ENCODE peak calls at places on chromosomes 11 and 22, in eight cellular contexts. One of them, this sample, is unnamed.

GRCh38 chr11:8720868-8721739 is 38.5 kb downstream of the RPL27A start:
- DNase-seq in PC-9: peak; percentile 88
- DNase-seq in OCI-LY7: no peak
- DNase-seq in GM12865: no peak
- DNase-seq in A549: no peak
- DNase-seq in CD8-positive, alpha-beta T cell: no peak
- DNase-seq in uterus: no peak
- DNase-seq in fibroblast of mammary gland: no peak
- DNase-seq in this sample: no peak

GRCh38 chr22:49845666-49846459 is 7.8 kb upstream of the ZBED4 start:
- DNase-seq in fibroblast of mammary gland: no peak
- DNase-seq in PC-9: no peak
- DNase-seq in OCI-LY7: no peak
- DNase-seq in uterus: no peak
- DNase-seq in GM12865: no peak
- DNase-seq in CD8-positive, alpha-beta T cell: no peak
- DNase-seq in A549: no peak
- DNase-seq in this sample: no peak

GRCh38 chr11:20020198-20020597 is 140.1 kb downstream of the DBX1 start:
- DNase-seq in fibroblast of mammary gland: no peak
- DNase-seq in CD8-positive, alpha-beta T cell: no peak
- DNase-seq in PC-9: no peak
- DNase-seq in OCI-LY7: no peak
- DNase-seq in A549: no peak
- DNase-seq in GM12865: no peak
- DNase-seq in uterus: no peak
- DNase-seq in this sample: no peak

GRCh38 chr11:122628691-122629555 is 26.6 kb upstream of the UBASH3B start:
- DNase-seq in A549: peak; percentile 74
- DNase-seq in PC-9: peak; percentile 53
- DNase-seq in OCI-LY7: peak; percentile 85
- DNase-seq in uterus: peak; percentile 34
- DNase-seq in GM12865: peak; percentile 58
- DNase-seq in fibroblast of mammary gland: peak; percentile 69
- DNase-seq in CD8-positive, alpha-beta T cell: peak; percentile 81
- DNase-seq in this sample: no peak

GRCh38 chr11:64916040-64916847 is 765 bp downstream of the ATG2A start:
- DNase-seq in PC-9: peak; percentile 72
- DNase-seq in uterus: peak; percentile 60
- DNase-seq in GM12865: peak; percentile 73
- DNase-seq in CD8-positive, alpha-beta T cell: no peak
- DNase-seq in fibroblast of mammary gland: peak; percentile 74
- DNase-seq in A549: peak; percentile 65
- DNase-seq in OCI-LY7: peak; percentile 48
- DNase-seq in this sample: no peak

GRCh38 chr11:76846441-76846840 is 14.3 kb upstream of the ACER3 start:
- DNase-seq in GM12865: no peak
- DNase-seq in CD8-positive, alpha-beta T cell: no peak
- DNase-seq in uterus: no peak
- DNase-seq in fibroblast of mammary gland: no peak
- DNase-seq in OCI-LY7: no peak
- DNase-seq in A549: no peak
- DNase-seq in PC-9: no peak
- DNase-seq in this sample: no peak

GRCh38 chr11:63944987-63945386 is 6.2 kb downstream of the NAA40 start:
- DNase-seq in CD8-positive, alpha-beta T cell: no peak
- DNase-seq in PC-9: no peak
- DNase-seq in uterus: peak; percentile 26
- DNase-seq in GM12865: no peak
- DNase-seq in OCI-LY7: no peak
- DNase-seq in A549: no peak
- DNase-seq in fibroblast of mammary gland: peak; percentile 43
- DNase-seq in this sample: no peak

GRCh38 chr11:65316979-65317786 is 2.5 kb downstream of the CDC42EP2 start:
- DNase-seq in A549: no peak
- DNase-seq in PC-9: peak; percentile 88
- DNase-seq in OCI-LY7: no peak
- DNase-seq in uterus: peak; percentile 87
- DNase-seq in fibroblast of mammary gland: peak; percentile 84
- DNase-seq in CD8-positive, alpha-beta T cell: no peak
- DNase-seq in GM12865: no peak
- DNase-seq in this sample: no peak

GRCh38 chr11:61195016-61195695 is 8.2 kb upstream of the PGA3 start:
- DNase-seq in CD8-positive, alpha-beta T cell: no peak
- DNase-seq in OCI-LY7: no peak
- DNase-seq in fibroblast of mammary gland: no peak
- DNase-seq in GM12865: no peak
- DNase-seq in uterus: no peak
- DNase-seq in PC-9: no peak
- DNase-seq in A549: no peak
- DNase-seq in this sample: no peak

GRCh38 chr22:39558254-39558727 is 12.3 kb upstream of the CACNA1I start:
- DNase-seq in uterus: no peak
- DNase-seq in fibroblast of mammary gland: no peak
- DNase-seq in GM12865: no peak
- DNase-seq in PC-9: no peak
- DNase-seq in A549: no peak
- DNase-seq in CD8-positive, alpha-beta T cell: no peak
- DNase-seq in OCI-LY7: no peak
- DNase-seq in this sample: no peak

GRCh38 chr11:88402192-88402715 is 64.7 kb upstream of the CTSC start:
- DNase-seq in PC-9: peak; percentile 98
- DNase-seq in uterus: no peak
- DNase-seq in A549: peak; percentile 9
- DNase-seq in GM12865: peak; percentile 45
- DNase-seq in OCI-LY7: no peak
- DNase-seq in CD8-positive, alpha-beta T cell: no peak
- DNase-seq in fibroblast of mammary gland: peak; percentile 91
- DNase-seq in this sample: no peak

DNA sequence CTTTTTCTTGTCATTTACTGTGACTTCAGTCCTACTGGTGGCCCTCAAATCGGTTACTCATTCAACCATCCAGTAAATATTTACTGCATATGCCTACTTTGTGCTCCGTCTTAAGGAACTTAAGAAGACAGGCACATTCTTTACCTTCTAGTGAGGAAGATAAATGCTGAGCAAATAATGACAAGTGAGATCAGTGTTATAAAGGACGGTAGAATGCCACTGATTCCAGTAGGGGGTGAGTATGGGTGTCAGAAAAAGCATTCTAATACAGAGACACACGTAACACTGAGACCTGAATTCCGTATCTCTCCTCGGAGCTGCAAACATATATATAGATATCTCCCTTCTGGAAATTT is 1.6 kb downstream of the ANKRD42 start:
- DNase-seq in CD8-positive, alpha-beta T cell: no peak
- DNase-seq in OCI-LY7: no peak
- DNase-seq in A549: peak; percentile 28
- DNase-seq in uterus: no peak
- DNase-seq in fibroblast of mammary gland: no peak
- DNase-seq in GM12865: no peak
- DNase-seq in PC-9: no peak
- DNase-seq in this sample: no peak
- H3K4me3 ChIP-seq in CD8-positive, alpha-beta T cell: peak overlapping the region; percentile 70
- H3K4me3 ChIP-seq in OCI-LY7: peak overlapping the region; percentile 80
- H3K4me3 ChIP-seq in A549: peak overlapping the region; percentile 73
- H3K4me3 ChIP-seq in uterus: no peak overlapping the region
- H3K4me3 ChIP-seq in fibroblast of mammary gland: peak overlapping the region; percentile 81
- H3K4me3 ChIP-seq in GM12865: peak overlapping the region; percentile 70
- H3K4me3 ChIP-seq in PC-9: peak overlapping the region; percentile 72
- H3K4me3 ChIP-seq in this sample: peak overlapping the region; percentile 62

GRCh38 chr11:46294365-46295309 is 17.2 kb downstream of the CREB3L1 start:
- DNase-seq in fibroblast of mammary gland: peak; percentile 91
- DNase-seq in PC-9: peak; percentile 78
- DNase-seq in OCI-LY7: no peak
- DNase-seq in A549: no peak
- DNase-seq in GM12865: no peak
- DNase-seq in CD8-positive, alpha-beta T cell: no peak
- DNase-seq in uterus: peak; percentile 59
- DNase-seq in this sample: no peak
- TF ChIP-seq CTCF in fibroblast of mammary gland: no peak
- TF ChIP-seq CTCF in PC-9: no peak
- TF ChIP-seq CTCF in OCI-LY7: no peak
- TF ChIP-seq CTCF in A549: no peak
- TF ChIP-seq CTCF in GM12865: no peak
- TF ChIP-seq CTCF in CD8-positive, alpha-beta T cell: no peak
- TF ChIP-seq CTCF in uterus: no peak
- TF ChIP-seq CTCF in this sample: no peak

DNA sequence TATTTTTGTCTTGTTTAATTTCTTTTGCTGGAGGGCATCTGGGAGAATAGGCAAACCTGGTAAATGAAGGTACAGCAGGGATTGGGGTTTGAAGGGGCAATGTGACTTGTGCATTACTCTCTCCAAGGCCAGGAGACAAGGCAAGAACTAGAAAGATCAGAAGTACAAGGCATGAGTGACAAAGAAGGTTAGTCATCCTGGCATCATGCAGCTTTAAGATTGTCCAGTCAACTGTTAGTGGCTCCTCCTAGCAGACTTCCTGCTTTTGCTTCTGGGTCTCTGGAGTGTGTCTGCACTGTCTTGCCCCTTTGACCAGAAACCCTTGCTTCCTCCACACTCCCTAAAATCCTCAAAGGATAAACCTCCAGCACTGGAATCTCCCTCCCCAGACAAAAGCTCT is 27.2 kb upstream of the GLYATL1 start:
- DNase-seq in A549: no peak
- DNase-seq in OCI-LY7: no peak
- DNase-seq in PC-9: no peak
- DNase-seq in CD8-positive, alpha-beta T cell: no peak
- DNase-seq in fibroblast of mammary gland: peak; percentile 58
- DNase-seq in GM12865: no peak
- DNase-seq in uterus: no peak
- DNase-seq in this sample: no peak
- H3K4me3 ChIP-seq in A549: no peak overlapping the region
- H3K4me3 ChIP-seq in OCI-LY7: no peak overlapping the region
- H3K4me3 ChIP-seq in PC-9: no peak overlapping the region
- H3K4me3 ChIP-seq in CD8-positive, alpha-beta T cell: no peak overlapping the region
- H3K4me3 ChIP-seq in fibroblast of mammary gland: no peak overlapping the region
- H3K4me3 ChIP-seq in GM12865: no peak overlapping the region
- H3K4me3 ChIP-seq in uterus: no peak overlapping the region
- H3K4me3 ChIP-seq in this sample: no peak overlapping the region

GRCh38 chr22:19799322-19800190 is 39.0 kb downstream of the TBX1 start:
- DNase-seq in fibroblast of mammary gland: peak; percentile 97
- DNase-seq in PC-9: no peak
- DNase-seq in CD8-positive, alpha-beta T cell: no peak
- DNase-seq in GM12865: no peak
- DNase-seq in OCI-LY7: no peak
- DNase-seq in A549: no peak
- DNase-seq in uterus: peak; percentile 90
- DNase-seq in this sample: no peak

GRCh38 chr22:19802001-19802880 is 41.7 kb downstream of the TBX1 start:
- DNase-seq in CD8-positive, alpha-beta T cell: no peak
- DNase-seq in PC-9: no peak
- DNase-seq in A549: no peak
- DNase-seq in OCI-LY7: no peak
- DNase-seq in GM12865: no peak
- DNase-seq in uterus: no peak
- DNase-seq in fibroblast of mammary gland: no peak
- DNase-seq in this sample: no peak

GRCh38 chr22:19801340-19802000 is 40.9 kb downstream of the TBX1 start:
- DNase-seq in A549: no peak
- DNase-seq in uterus: no peak
- DNase-seq in GM12865: no peak
- DNase-seq in PC-9: no peak
- DNase-seq in OCI-LY7: no peak
- DNase-seq in fibroblast of mammary gland: peak; percentile 85
- DNase-seq in CD8-positive, alpha-beta T cell: no peak
- DNase-seq in this sample: no peak

GRCh38 chr22:19800306-19800705 is 39.7 kb downstream of the TBX1 start:
- DNase-seq in A549: no peak
- DNase-seq in CD8-positive, alpha-beta T cell: no peak
- DNase-seq in fibroblast of mammary gland: no peak
- DNase-seq in PC-9: no peak
- DNase-seq in GM12865: no peak
- DNase-seq in OCI-LY7: no peak
- DNase-seq in uterus: no peak
- DNase-seq in this sample: no peak

DNA sequence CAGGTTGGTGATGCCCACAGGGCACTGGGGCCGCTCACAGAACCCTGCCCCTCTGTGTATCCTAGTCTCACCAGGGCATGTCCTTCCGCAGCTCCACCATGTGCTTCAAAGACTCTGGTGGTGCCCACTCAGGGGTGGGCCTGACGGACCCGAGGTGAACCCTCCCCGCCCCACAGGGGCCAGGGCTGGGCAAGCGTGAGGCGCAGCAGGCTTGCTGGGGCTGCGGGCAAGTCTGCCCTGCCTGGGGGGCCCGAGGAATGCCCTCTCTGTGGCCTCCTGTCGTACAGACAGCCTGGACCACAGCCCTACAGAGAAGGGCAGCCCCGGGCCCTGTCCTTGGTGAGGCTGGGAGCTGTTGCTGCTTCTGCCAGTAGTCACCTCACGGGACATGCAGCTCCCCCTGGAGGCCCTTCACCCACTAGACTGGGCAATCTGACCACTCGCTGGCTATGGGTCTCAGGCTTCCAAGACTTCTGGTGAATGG is 40.2 kb downstream of the TBX1 start:
- DNase-seq in GM12865: no peak
- DNase-seq in fibroblast of mammary gland: peak; percentile 43
- DNase-seq in PC-9: no peak
- DNase-seq in A549: no peak
- DNase-seq in CD8-positive, alpha-beta T cell: no peak
- DNase-seq in OCI-LY7: no peak
- DNase-seq in uterus: no peak
- DNase-seq in this sample: no peak
- TF ChIP-seq CTCF in GM12865: no peak
- TF ChIP-seq CTCF in fibroblast of mammary gland: peak; percentile 40
- TF ChIP-seq CTCF in PC-9: peak; percentile 30
- TF ChIP-seq CTCF in A549: no peak
- TF ChIP-seq CTCF in CD8-positive, alpha-beta T cell: no peak
- TF ChIP-seq CTCF in OCI-LY7: no peak
- TF ChIP-seq CTCF in uterus: no peak
- TF ChIP-seq CTCF in this sample: no peak

GRCh38 chr11:34145847-34146381 is 40.5 kb downstream of the NAT10 start:
- DNase-seq in fibroblast of mammary gland: no peak
- DNase-seq in GM12865: peak; percentile 52
- DNase-seq in OCI-LY7: peak; percentile 74
- DNase-seq in CD8-positive, alpha-beta T cell: no peak
- DNase-seq in A549: no peak
- DNase-seq in PC-9: no peak
- DNase-seq in uterus: no peak
- DNase-seq in this sample: peak; percentile 36

GRCh38 chr11:34145073-34145472 is 39.6 kb downstream of the NAT10 start:
- DNase-seq in CD8-positive, alpha-beta T cell: no peak
- DNase-seq in uterus: no peak
- DNase-seq in fibroblast of mammary gland: no peak
- DNase-seq in GM12865: peak; percentile 72
- DNase-seq in PC-9: no peak
- DNase-seq in A549: no peak
- DNase-seq in OCI-LY7: no peak
- DNase-seq in this sample: peak; percentile 47

GRCh38 chr11:34140149-34140548 is 34.7 kb downstream of the NAT10 start:
- DNase-seq in OCI-LY7: no peak
- DNase-seq in GM12865: no peak
- DNase-seq in uterus: no peak
- DNase-seq in A549: no peak
- DNase-seq in PC-9: no peak
- DNase-seq in fibroblast of mammary gland: no peak
- DNase-seq in CD8-positive, alpha-beta T cell: no peak
- DNase-seq in this sample: no peak

GRCh38 chr11:34146411-34146810 is 41.0 kb downstream of the NAT10 start:
- DNase-seq in A549: no peak
- DNase-seq in GM12865: no peak
- DNase-seq in uterus: no peak
- DNase-seq in CD8-positive, alpha-beta T cell: no peak
- DNase-seq in PC-9: no peak
- DNase-seq in fibroblast of mammary gland: no peak
- DNase-seq in OCI-LY7: no peak
- DNase-seq in this sample: no peak

GRCh38 chr11:34143048-34143447 is 37.6 kb downstream of the NAT10 start:
- DNase-seq in fibroblast of mammary gland: no peak
- DNase-seq in CD8-positive, alpha-beta T cell: no peak
- DNase-seq in OCI-LY7: no peak
- DNase-seq in GM12865: no peak
- DNase-seq in A549: no peak
- DNase-seq in uterus: no peak
- DNase-seq in PC-9: no peak
- DNase-seq in this sample: no peak
- H3K4me3 ChIP-seq in fibroblast of mammary gland: no peak overlapping the region
- H3K4me3 ChIP-seq in CD8-positive, alpha-beta T cell: no peak overlapping the region
- H3K4me3 ChIP-seq in OCI-LY7: no peak overlapping the region
- H3K4me3 ChIP-seq in GM12865: no peak overlapping the region
- H3K4me3 ChIP-seq in A549: no peak overlapping the region
- H3K4me3 ChIP-seq in uterus: no peak overlapping the region
- H3K4me3 ChIP-seq in PC-9: no peak overlapping the region
- H3K4me3 ChIP-seq in this sample: no peak overlapping the region

This sample was measured in GM12864.